ENCODE peak calls at places on chromosomes 3 and 15, in eight cellular contexts. One of them, this sample, is unnamed.
A peak's percentile ranks its signal among the peaks of the same experiment; 100 is the strongest.

GRCh38 chr3:59678042-59678707 is 628.4 kb upstream of the CFAP20DC start:
- DNase-seq in psoas muscle: no peak
- DNase-seq in IMR-90: no peak
- DNase-seq in Panc1: no peak
- DNase-seq in right atrium auricular region: no peak
- DNase-seq in neural progenitor cell: no peak
- DNase-seq in CD8-positive, alpha-beta T cell: no peak
- DNase-seq in MM.1S: no peak
- DNase-seq in this sample: no peak

GRCh38 chr3:136078421-136079364 is 113.2 kb downstream of the PPP2R3A start:
- DNase-seq in psoas muscle: no peak
- DNase-seq in IMR-90: peak; percentile 38
- DNase-seq in Panc1: peak; percentile 30
- DNase-seq in right atrium auricular region: no peak
- DNase-seq in neural progenitor cell: no peak
- DNase-seq in CD8-positive, alpha-beta T cell: no peak
- DNase-seq in MM.1S: peak; percentile 39
- DNase-seq in this sample: no peak

GRCh38 chr15:70240082-70240481 is 142.4 kb upstream of the TLE3 start:
- DNase-seq in psoas muscle: no peak
- DNase-seq in IMR-90: no peak
- DNase-seq in Panc1: no peak
- DNase-seq in right atrium auricular region: no peak
- DNase-seq in neural progenitor cell: no peak
- DNase-seq in CD8-positive, alpha-beta T cell: no peak
- DNase-seq in MM.1S: peak; percentile 58
- DNase-seq in this sample: no peak

GRCh38 chr15:79724312-79724711 is 172.5 kb downstream of the MTHFS start:
- DNase-seq in psoas muscle: no peak
- DNase-seq in IMR-90: peak; percentile 40
- DNase-seq in Panc1: no peak
- DNase-seq in right atrium auricular region: no peak
- DNase-seq in neural progenitor cell: no peak
- DNase-seq in CD8-positive, alpha-beta T cell: no peak
- DNase-seq in MM.1S: no peak
- DNase-seq in this sample: no peak

GRCh38 chr3:189806171-189806951 is 175.2 kb downstream of the TP63 start:
- DNase-seq in psoas muscle: no peak
- DNase-seq in IMR-90: peak; percentile 6
- DNase-seq in Panc1: no peak
- DNase-seq in right atrium auricular region: no peak
- DNase-seq in neural progenitor cell: peak; percentile 85
- DNase-seq in CD8-positive, alpha-beta T cell: no peak
- DNase-seq in MM.1S: no peak
- DNase-seq in this sample: no peak

GRCh38 chr3:128054363-128054762 is 2.1 kb downstream of the SEC61A1 start:
- DNase-seq in psoas muscle: no peak
- DNase-seq in IMR-90: peak; percentile 72
- DNase-seq in Panc1: no peak
- DNase-seq in right atrium auricular region: no peak
- DNase-seq in neural progenitor cell: no peak
- DNase-seq in CD8-positive, alpha-beta T cell: no peak
- DNase-seq in MM.1S: peak; percentile 18
- DNase-seq in this sample: no peak

GRCh38 chr3:190443257-190443656 is 6.4 kb downstream of the TMEM207 start:
- DNase-seq in psoas muscle: no peak
- DNase-seq in IMR-90: peak; percentile 44
- DNase-seq in Panc1: no peak
- DNase-seq in right atrium auricular region: no peak
- DNase-seq in neural progenitor cell: peak; percentile 10
- DNase-seq in CD8-positive, alpha-beta T cell: no peak
- DNase-seq in MM.1S: no peak
- DNase-seq in this sample: no peak

GRCh38 chr3:146468234-146468931 is 978 bp downstream of the PLSCR2 start:
- DNase-seq in psoas muscle: no peak
- DNase-seq in IMR-90: peak; percentile 10
- DNase-seq in Panc1: no peak
- DNase-seq in right atrium auricular region: peak; percentile 61
- DNase-seq in neural progenitor cell: no peak
- DNase-seq in CD8-positive, alpha-beta T cell: no peak
- DNase-seq in MM.1S: no peak
- DNase-seq in this sample: no peak

GRCh38 chr3:90010341-90010740 is 902.9 kb downstream of the EPHA3 start:
- DNase-seq in psoas muscle: no peak
- DNase-seq in IMR-90: peak; percentile 47
- DNase-seq in Panc1: no peak
- DNase-seq in right atrium auricular region: no peak
- DNase-seq in neural progenitor cell: peak; percentile 26
- DNase-seq in CD8-positive, alpha-beta T cell: no peak
- DNase-seq in MM.1S: no peak
- DNase-seq in this sample: no peak

GRCh38 chr3:110697961-110698360 is 373.7 kb upstream of the NECTIN3 start:
- DNase-seq in psoas muscle: peak; percentile 15
- DNase-seq in IMR-90: peak; percentile 53
- DNase-seq in Panc1: no peak
- DNase-seq in right atrium auricular region: no peak
- DNase-seq in neural progenitor cell: no peak
- DNase-seq in CD8-positive, alpha-beta T cell: no peak
- DNase-seq in MM.1S: no peak
- DNase-seq in this sample: no peak

GRCh38 chr15:64686130-64686735 is 89.2 kb downstream of the RBPMS2 start:
- DNase-seq in psoas muscle: no peak
- DNase-seq in IMR-90: peak; percentile 63
- DNase-seq in Panc1: peak; percentile 27
- DNase-seq in right atrium auricular region: no peak
- DNase-seq in neural progenitor cell: peak; percentile 73
- DNase-seq in CD8-positive, alpha-beta T cell: no peak
- DNase-seq in MM.1S: peak; percentile 52
- DNase-seq in this sample: no peak

GRCh38 chr3:114451561-114452018 is 157.8 kb downstream of the TIGIT start:
- DNase-seq in psoas muscle: no peak
- DNase-seq in IMR-90: peak; percentile 74
- DNase-seq in Panc1: no peak
- DNase-seq in right atrium auricular region: no peak
- DNase-seq in neural progenitor cell: no peak
- DNase-seq in CD8-positive, alpha-beta T cell: no peak
- DNase-seq in MM.1S: no peak
- DNase-seq in this sample: no peak

GRCh38 chr3:163552659-163552966 is 1525.7 kb downstream of the SI start:
- DNase-seq in psoas muscle: no peak
- DNase-seq in IMR-90: no peak
- DNase-seq in Panc1: no peak
- DNase-seq in right atrium auricular region: no peak
- DNase-seq in neural progenitor cell: no peak
- DNase-seq in CD8-positive, alpha-beta T cell: no peak
- DNase-seq in MM.1S: no peak
- DNase-seq in this sample: no peak
- TF ChIP-seq CTCF in psoas muscle: no peak
- TF ChIP-seq CTCF in IMR-90: no peak
- TF ChIP-seq CTCF in Panc1: no peak
- TF ChIP-seq CTCF in right atrium auricular region: no peak
- TF ChIP-seq CTCF in neural progenitor cell: no peak
- TF ChIP-seq CTCF in CD8-positive, alpha-beta T cell: no peak
- TF ChIP-seq CTCF in MM.1S: no peak
- TF ChIP-seq CTCF in this sample: no peak

GRCh38 chr15:63238181-63238580 is 39.2 kb upstream of the APH1B start:
- DNase-seq in psoas muscle: no peak
- DNase-seq in IMR-90: no peak
- DNase-seq in Panc1: no peak
- DNase-seq in right atrium auricular region: no peak
- DNase-seq in neural progenitor cell: no peak
- DNase-seq in CD8-positive, alpha-beta T cell: no peak
- DNase-seq in MM.1S: no peak
- DNase-seq in this sample: no peak
- H3K27ac ChIP-seq in psoas muscle: no peak overlapping the region
- H3K27ac ChIP-seq in IMR-90: no peak overlapping the region
- H3K27ac ChIP-seq in Panc1: no peak overlapping the region
- H3K27ac ChIP-seq in right atrium auricular region: no peak overlapping the region
- H3K27ac ChIP-seq in neural progenitor cell: no peak overlapping the region
- H3K27ac ChIP-seq in CD8-positive, alpha-beta T cell: no peak overlapping the region
- H3K27ac ChIP-seq in MM.1S: no peak overlapping the region
- H3K27ac ChIP-seq in this sample: no peak overlapping the region

GRCh38 chr15:101429191-101429590 is 60.3 kb downstream of the PCSK6 start:
- DNase-seq in psoas muscle: no peak
- DNase-seq in IMR-90: no peak
- DNase-seq in Panc1: no peak
- DNase-seq in right atrium auricular region: no peak
- DNase-seq in neural progenitor cell: no peak
- DNase-seq in CD8-positive, alpha-beta T cell: no peak
- DNase-seq in MM.1S: no peak
- DNase-seq in this sample: no peak
- H3K27me3 ChIP-seq in psoas muscle: no peaks in the 10 kb centered on the region
- H3K27me3 ChIP-seq in IMR-90: peaks cover 17% of the 10 kb centered on the region
- H3K27me3 ChIP-seq in Panc1: no peaks in the 10 kb centered on the region
- H3K27me3 ChIP-seq in right atrium auricular region: no peaks in the 10 kb centered on the region
- H3K27me3 ChIP-seq in neural progenitor cell: no peaks in the 10 kb centered on the region
- H3K27me3 ChIP-seq in CD8-positive, alpha-beta T cell: no peaks in the 10 kb centered on the region
- H3K27me3 ChIP-seq in MM.1S: peaks cover 15% of the 10 kb centered on the region
- H3K27me3 ChIP-seq in this sample: no peaks in the 10 kb centered on the region

DNA sequence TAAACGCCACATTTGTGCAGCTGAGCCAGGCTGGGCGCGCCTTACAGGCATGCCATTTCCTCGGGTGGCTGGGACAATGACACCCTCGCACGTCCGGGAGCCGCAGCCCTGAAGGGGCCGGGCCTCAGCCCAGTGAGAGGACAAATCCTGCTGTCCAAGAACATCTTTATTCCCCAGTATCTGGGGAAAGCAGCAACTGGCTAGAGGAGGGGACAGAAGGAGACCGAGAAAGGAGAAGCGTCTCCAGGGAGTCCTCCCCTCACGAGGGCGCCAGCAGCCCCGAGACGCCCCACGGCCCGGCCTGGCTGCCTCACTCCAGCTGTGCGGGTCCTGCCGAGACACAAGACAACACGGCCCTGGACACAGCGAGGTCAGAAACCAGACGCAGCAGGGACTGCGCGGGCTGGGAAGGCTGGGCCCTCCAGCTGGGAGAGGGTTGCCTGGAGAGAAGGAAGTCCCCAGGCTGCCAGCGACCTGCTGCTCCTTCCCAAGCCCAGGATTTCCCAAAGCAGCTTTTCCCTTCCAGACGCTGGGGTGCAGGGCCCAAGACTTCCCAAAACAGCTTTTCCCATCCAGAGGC is 130.2 kb downstream of the CHSY1 start:
- DNase-seq in psoas muscle: peak; percentile 76
- DNase-seq in IMR-90: peak; percentile 74
- DNase-seq in Panc1: no peak
- DNase-seq in right atrium auricular region: peak; percentile 81
- DNase-seq in neural progenitor cell: peak; percentile 61
- DNase-seq in CD8-positive, alpha-beta T cell: peak; percentile 65
- DNase-seq in MM.1S: peak; percentile 72
- DNase-seq in this sample: peak; percentile 21
- TF ChIP-seq CTCF in psoas muscle: peak; percentile 39
- TF ChIP-seq CTCF in IMR-90: peak; percentile 56
- TF ChIP-seq CTCF in Panc1: no peak
- TF ChIP-seq CTCF in right atrium auricular region: peak; percentile 51
- TF ChIP-seq CTCF in neural progenitor cell: peak; percentile 30
- TF ChIP-seq CTCF in CD8-positive, alpha-beta T cell: no peak
- TF ChIP-seq CTCF in MM.1S: peak; percentile 59
- TF ChIP-seq CTCF in this sample: no peak

GRCh38 chr3:170320471-170321121 is 36.9 kb upstream of the SKIL start:
- DNase-seq in psoas muscle: no peak
- DNase-seq in IMR-90: peak; percentile 24
- DNase-seq in Panc1: no peak
- DNase-seq in right atrium auricular region: no peak
- DNase-seq in neural progenitor cell: no peak
- DNase-seq in CD8-positive, alpha-beta T cell: no peak
- DNase-seq in MM.1S: no peak
- DNase-seq in this sample: no peak
- H3K27ac ChIP-seq in psoas muscle: no peak overlapping the region
- H3K27ac ChIP-seq in IMR-90: no peak overlapping the region
- H3K27ac ChIP-seq in Panc1: no peak overlapping the region
- H3K27ac ChIP-seq in right atrium auricular region: no peak overlapping the region
- H3K27ac ChIP-seq in neural progenitor cell: no peak overlapping the region
- H3K27ac ChIP-seq in CD8-positive, alpha-beta T cell: no peak overlapping the region
- H3K27ac ChIP-seq in MM.1S: no peak overlapping the region
- H3K27ac ChIP-seq in this sample: no peak overlapping the region

GRCh38 chr15:74132681-74133070 is 2.3 kb downstream of the ISLR2 start:
- DNase-seq in psoas muscle: no peak
- DNase-seq in IMR-90: peak; percentile 24
- DNase-seq in Panc1: no peak
- DNase-seq in right atrium auricular region: no peak
- DNase-seq in neural progenitor cell: peak; percentile 39
- DNase-seq in CD8-positive, alpha-beta T cell: no peak
- DNase-seq in MM.1S: no peak
- DNase-seq in this sample: no peak

GRCh38 chr15:74130089-74130848 is at the start of gene ISLR2:
- DNase-seq in psoas muscle: peak; percentile 35
- DNase-seq in IMR-90: no peak
- DNase-seq in Panc1: no peak
- DNase-seq in right atrium auricular region: no peak
- DNase-seq in neural progenitor cell: peak; percentile 67
- DNase-seq in CD8-positive, alpha-beta T cell: no peak
- DNase-seq in MM.1S: no peak
- DNase-seq in this sample: no peak

GRCh38 chr15:74133071-74133702 is 2.8 kb downstream of the ISLR2 start:
- DNase-seq in psoas muscle: no peak
- DNase-seq in IMR-90: no peak
- DNase-seq in Panc1: no peak
- DNase-seq in right atrium auricular region: no peak
- DNase-seq in neural progenitor cell: peak; percentile 57
- DNase-seq in CD8-positive, alpha-beta T cell: no peak
- DNase-seq in MM.1S: no peak
- DNase-seq in this sample: no peak

GRCh38 chr15:74130849-74131617 is 647 bp downstream of the ISLR2 start:
- DNase-seq in psoas muscle: no peak
- DNase-seq in IMR-90: no peak
- DNase-seq in Panc1: no peak
- DNase-seq in right atrium auricular region: no peak
- DNase-seq in neural progenitor cell: no peak
- DNase-seq in CD8-positive, alpha-beta T cell: no peak
- DNase-seq in MM.1S: no peak
- DNase-seq in this sample: no peak

DNA sequence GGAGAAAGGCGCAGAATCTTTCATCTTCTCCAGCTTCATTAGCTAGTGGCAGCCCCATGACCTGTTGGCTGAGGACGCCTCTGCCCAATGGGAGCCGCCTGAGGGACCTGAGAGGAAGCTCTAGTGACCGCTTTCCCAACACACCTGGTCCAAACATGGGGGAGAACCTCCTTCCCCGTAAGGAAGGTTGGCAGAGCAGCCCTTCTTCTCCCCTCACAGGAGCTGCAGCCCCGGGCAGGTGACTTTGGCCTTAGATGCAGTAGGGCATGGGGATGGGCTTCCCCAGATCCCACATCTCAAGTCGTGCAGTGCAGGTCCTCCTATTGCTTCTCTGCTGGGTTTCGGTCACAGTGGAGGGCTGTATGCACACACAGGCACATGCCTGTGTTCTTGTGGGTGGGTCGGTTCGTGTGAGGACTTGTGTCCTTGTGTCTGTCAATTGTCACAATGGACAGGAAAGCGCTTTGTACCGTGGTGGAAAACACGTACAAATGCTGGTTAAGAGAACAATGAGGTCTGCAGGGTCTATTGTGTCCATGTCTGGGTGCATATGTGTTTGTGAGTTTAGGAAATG is 1.3 kb downstream of the ISLR2 start:
- DNase-seq in psoas muscle: no peak
- DNase-seq in IMR-90: no peak
- DNase-seq in Panc1: no peak
- DNase-seq in right atrium auricular region: no peak
- DNase-seq in neural progenitor cell: no peak
- DNase-seq in CD8-positive, alpha-beta T cell: no peak
- DNase-seq in MM.1S: no peak
- DNase-seq in this sample: no peak
- H3K27me3 ChIP-seq in psoas muscle: peaks cover 90% of the 10 kb centered on the region
- H3K27me3 ChIP-seq in IMR-90: peaks cover 92% of the 10 kb centered on the region
- H3K27me3 ChIP-seq in Panc1: peaks cover 16% of the 10 kb centered on the region
- H3K27me3 ChIP-seq in right atrium auricular region: peaks cover 7% of the 10 kb centered on the region
- H3K27me3 ChIP-seq in neural progenitor cell: peaks cover 100% of the 10 kb centered on the region
- H3K27me3 ChIP-seq in CD8-positive, alpha-beta T cell: peaks cover 49% of the 10 kb centered on the region
- H3K27me3 ChIP-seq in MM.1S: peaks cover 61% of the 10 kb centered on the region
- H3K27me3 ChIP-seq in this sample: peaks cover 92% of the 10 kb centered on the region